ENCODE peak calls at places on chromosomes 7 and 10, in seven cellular contexts. B is HCT116, D is PC-3, U is mammary epithelial cell, C is hepatocyte, V is GM23338, J is MM.1S. I is an unnamed sample.
A peak's percentile ranks its signal among the peaks of the same experiment; 100 is the strongest.

GRCh38 chr10:77771851-77772250 is 134.2 kb upstream of the KCNMA1 start:
- DNase-seq in B (no peak), D (no peak), U (no peak), C (no peak), V (no peak), J (no peak), I (no peak)

GRCh38 chr10:84302223-84302622 is 26.2 kb upstream of the CCSER2 start:
- DNase-seq in B (no peak), D (no peak), U (no peak), C (no peak), V (no peak), J (no peak), I (no peak)

GRCh38 chr7:108034586-108034985 is 31.6 kb upstream of the LAMB1 start:
- DNase-seq in B (no peak), D (no peak), U (no peak), C (peak; percentile 41), V (peak; percentile 75), J (no peak), I (no peak)

GRCh38 chr7:43137811-43138210 is 25.4 kb downstream of the HECW1 start:
- DNase-seq in B (no peak), D (no peak), U (no peak), C (no peak), V (no peak), J (no peak), I (no peak)

GRCh38 chr7:24978837-24979469 is 1.0 kb downstream of the OSBPL3 start:
- DNase-seq in B (no peak), D (peak; percentile 50), U (peak; percentile 69), C (peak; percentile 51), V (peak; percentile 92), J (no peak), I (peak; percentile 78)

GRCh38 chr7:23230586-23231195 is 15.9 kb upstream of the GPNMB start:
- DNase-seq in B (no peak), D (no peak), U (no peak), C (no peak), V (no peak), J (no peak), I (no peak)

GRCh38 chr10:78420946-78421732 is 387.5 kb downstream of the RPS24 start:
- DNase-seq in B (no peak), D (no peak), U (no peak), C (no peak), V (no peak), J (no peak), I (no peak)

GRCh38 chr10:69269761-69270160 is 8.5 kb upstream of the HK1 start:
- DNase-seq in B (no peak), D (no peak), U (peak; percentile 7), C (no peak), V (no peak), J (no peak), I (no peak)

GRCh38 chr7:107773027-107773426 is 29.1 kb downstream of the CBLL1 start:
- DNase-seq in B (no peak), D (no peak), U (no peak), C (no peak), V (no peak), J (no peak), I (no peak)

GRCh38 chr7:73954181-73954580 is 73.8 kb upstream of the ELN start:
- DNase-seq in B (no peak), D (no peak), U (no peak), C (no peak), V (no peak), J (no peak), I (no peak)

GRCh38 chr7:131212114-131212513 is 115.6 kb upstream of the MKLN1 start:
- DNase-seq in B (no peak), D (no peak), U (no peak), C (peak; percentile 55), V (peak; percentile 86), J (no peak), I (peak; percentile 37)

GRCh38 chr7:100745184-100745583 is 11.8 kb downstream of the ZAN start:
- DNase-seq in B (peak; percentile 46), D (no peak), U (peak; percentile 17), C (no peak), V (peak; percentile 67), J (no peak), I (peak; percentile 66)

GRCh38 chr7:95430864-95431263 is 4.0 kb downstream of the PON2 start:
- DNase-seq in B (no peak), D (peak; percentile 51), U (peak; percentile 87), C (peak; percentile 81), V (no peak), J (no peak), I (no peak)

GRCh38 chr10:53025172-53025651 is 252.6 kb upstream of the MBL2 start:
- DNase-seq in B (no peak), D (peak; percentile 85), U (no peak), C (no peak), V (peak; percentile 21), J (no peak), I (peak; percentile 6)

GRCh38 chr10:118241229-118242137 is 100.6 kb downstream of the FAM204A start:
- DNase-seq in B (peak; percentile 81), D (peak; percentile 83), U (peak; percentile 71), C (peak; percentile 83), V (peak; percentile 87), J (peak; percentile 67), I (peak; percentile 84)
- TF ChIP-seq EZH2 in B (no peak), D (peak; percentile 98), U (no peak), C (no peak), V (no peak), J (no peak), I (no peak)

DNA sequence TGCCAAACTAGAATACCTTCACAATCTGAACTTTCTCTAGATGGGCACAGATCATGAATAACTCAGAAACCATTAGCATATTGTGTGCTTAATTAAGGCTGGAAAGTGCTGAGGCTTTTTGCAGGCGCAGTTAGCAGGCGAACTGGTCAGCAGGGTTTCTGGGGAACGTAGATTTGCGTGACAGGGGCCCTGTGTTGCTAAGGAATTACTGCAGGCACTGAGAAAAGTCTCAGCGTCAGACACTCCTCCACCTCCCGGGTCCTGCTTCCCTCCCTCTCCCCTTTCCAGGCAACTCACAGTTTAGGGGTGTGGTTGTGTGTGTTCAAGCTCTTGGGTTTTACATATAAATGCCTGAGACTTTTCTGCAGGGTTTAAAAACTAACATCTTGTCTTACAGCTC is 2.2 kb downstream of the MAP3K8 start:
- DNase-seq in B (no peak), D (peak; percentile 64), U (no peak), C (peak; percentile 85), V (peak; percentile 81), J (peak; percentile 63), I (peak; percentile 55)
- H3K4me1 ChIP-seq in B (peaks cover 12% of the 10 kb centered on the region), D (peaks cover 38% of the 10 kb centered on the region), U (peaks cover 20% of the 10 kb centered on the region), C (peaks cover 34% of the 10 kb centered on the region), V (peaks cover 50% of the 10 kb centered on the region), J (peaks cover 20% of the 10 kb centered on the region), I (peaks cover 13% of the 10 kb centered on the region)

GRCh38 chr10:42177077-42177792 is 461.1 kb downstream of the ZNF33B start:
- DNase-seq in B (no peak), D (no peak), U (no peak), C (peak; percentile 4), V (no peak), J (no peak), I (no peak)
- TF ChIP-seq EZH2 in B (no peak), D (peak; percentile 94), U (no peak), C (no peak), V (no peak), J (no peak), I (no peak)

DNA sequence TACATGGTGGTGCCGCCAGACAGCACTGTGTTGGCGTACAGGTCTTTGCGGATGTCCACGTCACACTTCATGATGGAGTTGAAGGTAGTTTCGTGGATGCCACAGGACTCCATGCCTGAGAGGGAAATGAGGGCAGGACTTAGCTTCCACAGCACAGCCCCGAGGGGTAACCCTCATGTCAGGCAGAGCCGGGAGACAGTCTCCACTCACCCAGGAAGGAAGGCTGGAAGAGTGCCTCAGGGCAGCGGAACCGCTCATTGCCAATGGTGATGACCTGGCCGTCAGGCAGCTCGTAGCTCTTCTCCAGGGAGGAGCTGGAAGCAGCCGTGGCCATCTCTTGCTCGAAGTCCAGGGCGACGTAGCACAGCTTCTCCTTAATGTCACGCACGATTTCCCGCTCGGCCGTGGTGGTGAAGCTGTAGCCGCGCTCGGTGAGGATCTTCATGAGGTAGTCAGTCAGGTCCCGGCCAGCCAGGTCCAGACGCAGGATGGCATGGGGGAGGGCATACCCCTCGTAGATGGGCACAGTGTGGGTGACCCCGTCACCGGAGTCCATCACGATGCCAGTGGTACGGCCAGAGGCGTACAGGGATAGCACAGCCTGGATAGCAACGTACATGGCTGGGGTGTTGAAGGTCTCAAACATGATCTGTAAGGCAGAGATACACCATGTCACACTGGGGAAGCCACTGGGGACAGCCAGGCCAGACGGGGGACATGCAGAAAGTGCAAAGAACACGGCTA is 104.6 kb upstream of the TNRC18 start:
- DNase-seq in B (no peak), D (no peak), U (peak; percentile 44), C (no peak), V (no peak), J (peak; percentile 9), I (peak; percentile 51)
- H3K4me1 ChIP-seq in B (peaks cover 20% of the 10 kb centered on the region), D (peaks cover 22% of the 10 kb centered on the region), U (peaks cover 35% of the 10 kb centered on the region), C (peaks cover 28% of the 10 kb centered on the region), V (peaks cover 13% of the 10 kb centered on the region), J (peaks cover 16% of the 10 kb centered on the region), I (peaks cover 10% of the 10 kb centered on the region)

GRCh38 chr7:1665721-1666250 is 4.3 kb upstream of the ELFN1 start:
- DNase-seq in B (no peak), D (peak; percentile 11), U (peak; percentile 15), C (peak; percentile 49), V (peak; percentile 43), J (no peak), I (peak; percentile 38)

GRCh38 chr7:1663243-1663642 is 6.8 kb upstream of the ELFN1 start:
- DNase-seq in B (no peak), D (no peak), U (no peak), C (no peak), V (no peak), J (no peak), I (no peak)

GRCh38 chr7:1662767-1663166 is 7.3 kb upstream of the ELFN1 start:
- DNase-seq in B (no peak), D (no peak), U (no peak), C (no peak), V (no peak), J (no peak), I (no peak)

GRCh38 chr7:1664711-1665591 is 5.1 kb upstream of the ELFN1 start:
- DNase-seq in B (peak; percentile 18), D (peak; percentile 46), U (peak; percentile 30), C (peak; percentile 83), V (peak; percentile 85), J (no peak), I (peak; percentile 52)

GRCh38 chr7:1663857-1664651 is 6.0 kb upstream of the ELFN1 start:
- DNase-seq in B (no peak), D (no peak), U (no peak), C (peak; percentile 14), V (peak; percentile 78), J (no peak), I (no peak)
- TF ChIP-seq EZH2 in B (no peak), D (no peak), U (no peak), C (no peak), V (peak; percentile 63), J (no peak), I (peak; percentile 70)

GRCh38 chr10:129909531-129910286 is 54.4 kb downstream of the EBF3 start:
- DNase-seq in B (no peak), D (no peak), U (no peak), C (no peak), V (no peak), J (no peak), I (no peak)
- H3K4me1 ChIP-seq in B (no peaks in the 10 kb centered on the region), D (no peaks in the 10 kb centered on the region), U (no peaks in the 10 kb centered on the region), C (no peaks in the 10 kb centered on the region), V (peaks cover 5% of the 10 kb centered on the region), J (no peaks in the 10 kb centered on the region), I (no peaks in the 10 kb centered on the region)

GRCh38 chr10:130802301-130802700 is 509.2 kb downstream of the TCERG1L start:
- DNase-seq in B (no peak), D (no peak), U (no peak), C (no peak), V (no peak), J (no peak), I (no peak)
- TF ChIP-seq EZH2 in B (no peak), D (no peak), U (no peak), C (no peak), V (no peak), J (no peak), I (no peak)